ENCODE peak calls at places on chromosomes 5 and 9, in five cellular contexts. C, X, I, Z and U are unnamed samples.

GRCh38 chr5:65468633-65469032 is 13.1 kb downstream of the ADAMTS6 start:
- DNase-seq in C (no peak), X (no peak), I (no peak), Z (no peak), U (no peak)

GRCh38 chr5:134493461-134494055 is 31.9 kb upstream of the JADE2 start:
- DNase-seq in C (no peak), X (no peak), I (no peak), Z (no peak), U (no peak)

GRCh38 chr5:443239-444151 is 519 bp downstream of the EXOC3 start:
- DNase-seq in C (peak), X (no peak), I (peak), Z (peak), U (peak)

GRCh38 chr5:56669534-56670483 is 145.5 kb upstream of the MAP3K1 start:
- DNase-seq in C (peak), X (no peak), I (no peak), Z (peak), U (peak)

GRCh38 chr9:129930743-129931142 is 95.5 kb downstream of the USP20 start:
- DNase-seq in C (no peak), X (no peak), I (no peak), Z (no peak), U (no peak)

GRCh38 chr5:60649288-60649917 is 50.6 kb downstream of the DEPDC1B start:
- DNase-seq in C (peak), X (no peak), I (peak), Z (peak), U (peak)

GRCh38 chr5:60685700-60686099 is 14.3 kb downstream of the DEPDC1B start:
- DNase-seq in C (no peak), X (no peak), I (no peak), Z (no peak), U (no peak)

GRCh38 chr5:130278136-130278535 is 373.9 kb downstream of the CHSY3 start:
- DNase-seq in C (no peak), X (no peak), I (no peak), Z (no peak), U (no peak)

GRCh38 chr9:112037281-112038016 is 137.6 kb downstream of the SUSD1 start:
- DNase-seq in C (peak), X (no peak), I (no peak), Z (peak), U (no peak)

GRCh38 chr9:97357056-97357455 is 49.6 kb downstream of the CCDC180 start:
- DNase-seq in C (no peak), X (no peak), I (no peak), Z (no peak), U (no peak)

GRCh38 chr5:10457682-10458574 is 16.2 kb downstream of the ROPN1L start:
- DNase-seq in C (no peak), X (no peak), I (no peak), Z (no peak), U (no peak)

GRCh38 chr5:160539431-160539830 is 117.8 kb downstream of the PTTG1 start:
- DNase-seq in C (no peak), X (no peak), I (no peak), Z (no peak), U (no peak)

GRCh38 chr9:68979538-68980314 is 34.2 kb downstream of the PRKACG start:
- DNase-seq in C (no peak), X (no peak), I (no peak), Z (peak), U (no peak)

GRCh38 chr5:132557425-132557805 is 638 bp downstream of the RAD50 start:
- DNase-seq in C (peak), X (peak), I (peak), Z (peak), U (peak)

GRCh38 chr9:88092699-88093359 is 45.4 kb downstream of the SPATA31C2 start:
- DNase-seq in C (no peak), X (no peak), I (no peak), Z (no peak), U (no peak)

GRCh38 chr9:35790025-35790384 is 1.4 kb upstream of the NPR2 start:
- DNase-seq in C (no peak), X (no peak), I (no peak), Z (no peak), U (no peak)

GRCh38 chr5:89988998-89989690 is 420.4 kb downstream of the CETN3 start:
- DNase-seq in C (no peak), X (no peak), I (no peak), Z (no peak), U (no peak)

GRCh38 chr5:11878846-11879245 is 25.4 kb downstream of the CTNND2 start:
- DNase-seq in C (no peak), X (no peak), I (no peak), Z (no peak), U (no peak)

GRCh38 chr5:108930107-108930506 is 182.4 kb downstream of the FER start:
- DNase-seq in C (no peak), X (no peak), I (no peak), Z (no peak), U (no peak)

GRCh38 chr5:36878421-36879088 is 2.0 kb downstream of the NIPBL start:
- DNase-seq in C (no peak), X (no peak), I (peak), Z (no peak), U (peak)

GRCh38 chr9:126327750-126328120 is 1.1 kb downstream of the MVB12B start:
- DNase-seq in C (no peak), X (no peak), I (no peak), Z (no peak), U (no peak)

GRCh38 chr5:4941957-4942830 is 197.9 kb upstream of the ADAMTS16 start:
- DNase-seq in C (no peak), X (no peak), I (no peak), Z (no peak), U (peak)

GRCh38 chr5:133751846-133752245 is 139.5 kb upstream of the FSTL4 start:
- DNase-seq in C (no peak), X (no peak), I (no peak), Z (no peak), U (no peak)

GRCh38 chr9:112570731-112571167 is 84.1 kb downstream of the KIAA1958 start:
- DNase-seq in C (no peak), X (no peak), I (no peak), Z (no peak), U (no peak)

GRCh38 chr5:158407801-158408200 is 548.9 kb upstream of the CLINT1 start:
- DNase-seq in C (no peak), X (no peak), I (no peak), Z (no peak), U (no peak)

GRCh38 chr5:147394273-147394672 is 115.6 kb downstream of the DPYSL3 start:
- DNase-seq in C (no peak), X (no peak), I (no peak), Z (no peak), U (no peak)

GRCh38 chr9:112784020-112784788 is 33.6 kb downstream of the SNX30 start:
- DNase-seq in C (no peak), X (no peak), I (no peak), Z (no peak), U (no peak)

GRCh38 chr5:151077419-151077818 is 3.4 kb downstream of the TNIP1 start:
- DNase-seq in C (no peak), X (no peak), I (no peak), Z (no peak), U (no peak)

GRCh38 chr5:106121972-106122605 is 1548.6 kb downstream of the EFNA5 start:
- DNase-seq in C (peak), X (no peak), I (peak), Z (peak), U (peak)

GRCh38 chr5:151264113-151264512 is 11.1 kb downstream of the GM2A start:
- DNase-seq in C (no peak), X (no peak), I (peak), Z (no peak), U (no peak)

GRCh38 chr5:64834037-64834436 is 65.3 kb downstream of the CWC27 start:
- DNase-seq in C (no peak), X (no peak), I (no peak), Z (no peak), U (no peak)

DNA sequence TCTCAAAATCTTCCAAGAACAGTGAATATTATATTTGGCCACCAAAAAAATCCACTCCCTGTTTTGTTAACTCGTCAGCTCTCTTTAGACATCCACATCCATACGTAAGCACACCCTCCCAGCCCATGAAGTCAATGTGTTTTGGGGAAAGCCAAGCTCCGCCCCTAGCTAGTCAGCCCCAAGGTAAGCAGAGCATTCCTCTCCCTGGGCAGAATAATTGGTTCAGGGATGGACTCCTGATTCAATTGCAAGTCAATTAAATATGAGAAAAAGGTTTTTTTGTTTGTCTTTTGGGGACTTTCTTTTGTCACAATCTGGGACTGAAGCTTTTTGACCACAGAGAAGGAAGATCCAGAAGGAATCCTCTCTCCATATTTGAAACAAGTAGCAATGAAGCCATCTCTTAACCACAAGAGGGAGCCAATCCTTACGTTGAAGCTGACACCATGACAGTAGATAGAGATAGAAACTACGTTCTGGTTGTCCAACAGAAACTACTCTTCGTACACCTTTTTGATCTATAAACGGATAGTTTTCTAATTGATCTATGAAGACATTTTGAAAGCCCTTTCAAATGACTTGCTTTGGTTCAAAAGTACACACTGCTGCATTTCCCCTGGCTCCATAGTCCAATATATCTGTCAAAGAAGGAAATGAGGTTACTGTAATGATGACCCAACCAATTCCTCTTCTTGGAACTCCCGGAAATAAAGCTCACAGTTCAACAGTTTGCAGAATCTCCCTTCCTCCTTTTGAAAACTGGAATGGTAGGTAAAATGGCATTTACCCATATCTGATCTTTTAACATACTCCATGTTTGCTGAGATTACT is 166.4 kb downstream of the TLE1 start:
- DNase-seq in C (peak), X (no peak), I (no peak), Z (peak), U (no peak)
- TF ChIP-seq CTCF in C (peak), X (no peak), I (no peak), Z (peak), U (no peak)

DNA sequence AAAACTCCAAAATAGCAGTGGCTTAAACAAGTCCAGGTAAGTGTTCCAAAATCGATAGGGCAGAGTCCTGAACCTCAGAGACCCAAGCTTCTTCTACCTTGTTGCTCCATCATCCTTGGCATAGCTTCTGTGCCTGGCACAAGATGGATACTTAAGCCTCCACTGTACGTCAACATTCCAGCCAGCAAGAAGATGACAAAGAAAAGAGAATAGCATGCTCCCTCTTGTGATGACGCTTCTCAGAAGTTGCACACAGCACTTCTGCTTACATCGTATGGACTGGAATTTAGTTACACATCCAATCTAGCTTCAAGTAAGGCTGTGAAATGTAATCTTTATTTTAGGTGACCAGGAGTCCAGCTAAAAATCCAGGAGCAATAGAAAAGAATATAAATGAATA is 227.4 kb downstream of the ESM1 start:
- DNase-seq in C (no peak), X (no peak), I (no peak), Z (no peak), U (no peak)
- TF ChIP-seq CTCF in C (no peak), X (no peak), I (no peak), Z (no peak), U (no peak)

GRCh38 chr5:113340537-113340936 is 94.3 kb downstream of the TSSK1B start:
- DNase-seq in C (peak), X (no peak), I (no peak), Z (no peak), U (no peak)
- TF ChIP-seq CTCF in C (peak), X (no peak), I (no peak), Z (peak), U (no peak)

DNA sequence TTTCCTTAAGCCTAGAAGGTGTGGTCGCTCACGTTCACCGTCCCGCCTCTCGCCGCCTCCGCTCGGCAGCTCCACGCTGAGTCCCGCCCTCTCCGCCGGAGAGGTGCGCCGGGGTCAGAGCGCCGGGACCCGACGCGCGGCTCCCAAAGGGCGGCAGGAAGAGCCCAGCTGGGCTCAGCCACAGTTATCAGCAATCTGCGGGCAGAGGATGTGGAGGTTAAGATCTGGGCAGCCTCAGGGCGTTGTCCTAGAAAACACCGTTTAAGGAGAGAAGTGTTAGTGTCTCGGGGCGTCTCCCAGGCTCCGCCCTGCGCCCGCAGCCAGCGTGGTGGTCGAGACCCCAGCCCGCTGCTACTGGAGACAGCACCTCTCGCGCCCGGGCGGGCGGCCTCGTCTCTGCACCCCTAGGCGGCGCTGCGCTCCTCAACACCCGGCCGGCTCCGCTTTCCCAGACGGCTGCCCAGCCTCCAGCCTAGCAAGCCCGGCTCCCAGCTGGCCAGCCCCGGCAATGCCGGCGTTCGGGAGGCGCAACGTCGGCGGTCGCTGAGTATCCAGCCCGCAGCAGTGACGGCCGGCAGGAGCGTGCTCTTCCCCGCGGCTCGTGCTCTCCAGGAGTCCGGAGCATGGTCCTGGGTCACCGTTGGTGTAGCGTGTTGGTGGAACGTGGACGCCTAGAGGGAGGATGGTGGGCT is at the start of gene PCDHAC1:
- DNase-seq in C (no peak), X (peak), I (peak), Z (no peak), U (no peak)
- TF ChIP-seq CTCF in C (no peak), X (no peak), I (peak), Z (no peak), U (no peak)

GRCh38 chr5:2848634-2849033 is 97.2 kb upstream of the IRX2 start:
- DNase-seq in C (no peak), X (no peak), I (no peak), Z (no peak), U (no peak)
- TF ChIP-seq CTCF in C (peak), X (no peak), I (no peak), Z (no peak), U (no peak)

DNA sequence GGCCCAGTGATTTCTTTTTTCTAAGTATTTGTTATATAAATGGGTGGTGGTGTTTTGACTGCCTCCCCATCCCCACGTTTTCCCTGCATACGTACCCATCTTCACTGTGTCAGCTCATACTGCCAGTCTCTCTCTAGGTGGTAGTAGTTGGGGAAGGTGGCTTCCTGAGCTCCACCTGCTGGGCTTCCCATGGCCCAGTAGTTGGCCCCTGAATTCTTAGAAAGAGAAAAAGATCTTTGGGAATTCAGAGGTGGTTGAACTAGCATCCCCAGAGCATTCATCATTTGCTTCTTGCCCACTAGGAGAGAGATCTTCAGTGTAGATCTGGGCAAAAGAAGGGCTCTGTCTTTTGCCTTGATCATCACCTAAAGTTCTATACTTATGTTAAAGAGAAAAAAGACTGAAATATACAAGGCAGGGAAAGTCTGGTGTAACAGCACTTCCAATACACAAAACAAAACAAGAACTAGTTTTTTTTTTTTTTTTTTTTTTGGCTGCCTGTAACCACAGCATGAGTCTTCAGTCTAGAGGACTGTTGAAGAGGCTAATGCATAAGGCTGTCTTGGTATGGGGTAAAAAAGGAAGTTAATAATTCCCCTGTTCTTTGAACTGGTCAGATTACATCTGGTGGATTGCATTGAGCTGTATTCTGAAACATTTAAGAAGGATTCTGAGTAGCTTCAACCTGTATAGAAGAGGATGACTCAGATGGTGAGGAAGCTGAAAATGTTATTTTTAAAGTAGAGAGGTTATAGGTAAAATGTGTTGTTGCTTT is 128.7 kb downstream of the ATG10 start:
- DNase-seq in C (peak), X (no peak), I (peak), Z (no peak), U (peak)
- TF ChIP-seq CTCF in C (no peak), X (no peak), I (no peak), Z (no peak), U (no peak)

GRCh38 chr9:2800385-2801179 is 43.3 kb downstream of the PUM3 start:
- DNase-seq in C (no peak), X (no peak), I (no peak), Z (no peak), U (no peak)
- TF ChIP-seq CTCF in C (no peak), X (no peak), I (no peak), Z (peak), U (no peak)

GRCh38 chr5:149836451-149837139 is 106.5 kb downstream of the PPARGC1B start:
- DNase-seq in C (no peak), X (no peak), I (no peak), Z (no peak), U (no peak)

GRCh38 chr5:149840226-149840825 is 104.3 kb downstream of the PDE6A start:
- DNase-seq in C (no peak), X (no peak), I (no peak), Z (no peak), U (no peak)

GRCh38 chr5:149838881-149839739 is 105.5 kb downstream of the PDE6A start:
- DNase-seq in C (no peak), X (no peak), I (peak), Z (no peak), U (no peak)

GRCh38 chr5:149839761-149840160 is 104.8 kb downstream of the PDE6A start:
- DNase-seq in C (no peak), X (no peak), I (no peak), Z (no peak), U (no peak)

GRCh38 chr5:149837680-149838269 is 106.8 kb downstream of the PDE6A start:
- DNase-seq in C (no peak), X (no peak), I (peak), Z (peak), U (no peak)
- TF ChIP-seq CTCF in C (no peak), X (no peak), I (peak), Z (peak), U (no peak)